ENCODE peak calls at places on chromosomes 7 and 10, in nine cellular contexts. D is Calu3, C is endothelial cell, U is Peyer's patch, J is uterus, V is RWPE1, P is HL-60, I is fibroblast of pulmonary artery, G is prostate gland. Z is an unnamed sample.

GRCh38 chr10:68423522-68423921 is 16.4 kb upstream of the RUFY2 start:
- DNase-seq in D (no peak), C (peak), U (no peak), J (no peak), V (no peak), P (no peak), I (no peak), G (no peak), Z (no peak)

GRCh38 chr10:70162892-70163201 is 7.5 kb downstream of the SAR1A start:
- DNase-seq in D (no peak), C (no peak), U (no peak), J (no peak), V (no peak), P (no peak), I (no peak), G (no peak), Z (no peak)

GRCh38 chr7:96187735-96188622 is 133.9 kb downstream of the SLC25A13 start:
- DNase-seq in D (no peak), C (no peak), U (no peak), J (no peak), V (no peak), P (no peak), I (no peak), G (no peak), Z (no peak)

GRCh38 chr10:119501690-119502089 is 40.8 kb downstream of the RGS10 start:
- DNase-seq in D (no peak), C (no peak), U (no peak), J (no peak), V (no peak), P (no peak), I (no peak), G (no peak), Z (no peak)

GRCh38 chr10:90167174-90168064 is 466.0 kb downstream of the KIF20B start:
- DNase-seq in D (no peak), C (no peak), U (no peak), J (no peak), V (peak), P (peak), I (peak), G (no peak), Z (no peak)

GRCh38 chr10:110864662-110865140 is 7.0 kb upstream of the PDCD4 start:
- DNase-seq in D (no peak), C (no peak), U (peak), J (no peak), V (no peak), P (no peak), I (no peak), G (no peak), Z (peak)

GRCh38 chr10:37474645-37475044 is 349.2 kb downstream of the ANKRD30A start:
- DNase-seq in D (no peak), C (no peak), U (no peak), J (no peak), V (no peak), P (no peak), I (no peak), G (no peak), Z (no peak)

GRCh38 chr7:41205600-41205999 is 497.3 kb downstream of the INHBA start:
- DNase-seq in D (no peak), C (no peak), U (no peak), J (no peak), V (no peak), P (no peak), I (no peak), G (no peak), Z (no peak)

GRCh38 chr7:197413-198335 is 5.3 kb downstream of the FAM20C start:
- DNase-seq in D (no peak), C (no peak), U (no peak), J (no peak), V (no peak), P (no peak), I (no peak), G (no peak), Z (no peak)

GRCh38 chr10:121092341-121093099 is 241.4 kb downstream of the WDR11 start:
- DNase-seq in D (peak), C (no peak), U (no peak), J (no peak), V (peak), P (no peak), I (no peak), G (no peak), Z (no peak)

GRCh38 chr7:538764-539685 is 19.4 kb upstream of the PDGFA start:
- DNase-seq in D (peak), C (no peak), U (no peak), J (no peak), V (peak), P (no peak), I (no peak), G (no peak), Z (no peak)

GRCh38 chr7:127802845-127803244 is 150.9 kb downstream of the SND1 start:
- DNase-seq in D (no peak), C (no peak), U (no peak), J (no peak), V (no peak), P (no peak), I (no peak), G (no peak), Z (no peak)

GRCh38 chr7:149207324-149208035 is 12.1 kb downstream of the ZNF282 start:
- DNase-seq in D (no peak), C (no peak), U (no peak), J (no peak), V (no peak), P (no peak), I (no peak), G (no peak), Z (no peak)

GRCh38 chr7:149214020-149214720 is 18.8 kb downstream of the ZNF282 start:
- DNase-seq in D (no peak), C (no peak), U (no peak), J (no peak), V (no peak), P (no peak), I (no peak), G (no peak), Z (no peak)

GRCh38 chr7:149210551-149210950 is 15.2 kb downstream of the ZNF282 start:
- DNase-seq in D (no peak), C (no peak), U (no peak), J (no peak), V (no peak), P (no peak), I (no peak), G (no peak), Z (no peak)

GRCh38 chr7:149205690-149206381 is 10.5 kb downstream of the ZNF282 start:
- DNase-seq in D (peak), C (no peak), U (no peak), J (no peak), V (no peak), P (no peak), I (no peak), G (peak), Z (no peak)

DNA sequence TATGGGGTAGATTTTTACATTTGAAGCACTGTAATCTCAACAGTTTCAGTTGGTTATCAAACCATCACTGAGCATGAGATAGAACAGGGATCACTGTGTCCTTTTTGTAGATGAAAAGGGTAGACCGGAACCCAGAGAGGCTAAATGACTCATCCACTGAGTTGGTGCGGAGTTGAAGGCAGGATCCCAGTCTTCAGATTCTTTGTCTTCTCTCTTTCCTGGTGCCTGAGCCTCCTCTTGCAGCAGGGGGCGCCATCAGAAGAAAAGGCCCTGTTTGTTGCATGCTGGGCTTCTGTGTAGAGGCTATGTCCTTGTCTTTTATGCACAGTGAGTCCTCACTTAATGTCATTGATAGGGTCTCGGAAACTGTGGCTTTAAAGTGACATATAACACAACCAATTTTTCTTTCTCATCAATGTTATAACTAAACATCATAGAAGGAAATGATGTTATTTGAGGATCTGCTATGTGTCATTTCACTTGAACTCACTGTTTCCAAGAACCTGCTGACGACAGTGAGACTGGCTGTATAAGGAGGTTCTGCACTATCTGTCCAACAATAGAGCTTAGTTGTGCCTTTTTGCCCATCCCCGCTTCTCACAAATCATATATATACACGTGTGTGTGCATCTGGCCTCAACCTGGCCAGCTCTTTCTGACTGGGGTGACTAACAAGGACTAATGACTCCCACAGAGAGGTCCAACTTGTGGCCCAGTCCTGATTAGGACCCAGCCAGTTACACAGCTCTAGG is 14.3 kb downstream of the ZNF282 start:
- DNase-seq in D (peak), C (peak), U (peak), J (no peak), V (peak), P (no peak), I (peak), G (no peak), Z (no peak)
- TF ChIP-seq CTCF in D (peak), C (peak), U (no peak), J (no peak), V (no peak), P (peak), I (peak), G (no peak), Z (peak)

GRCh38 chr10:100356067-100357017 is 9.3 kb downstream of the SCD start:
- DNase-seq in D (no peak), C (no peak), U (no peak), J (no peak), V (no peak), P (no peak), I (no peak), G (no peak), Z (no peak)
- TF ChIP-seq CTCF in D (no peak), C (no peak), U (no peak), J (no peak), V (no peak), P (no peak), I (no peak), G (no peak), Z (no peak)

GRCh38 chr7:34133983-34134782 is 228.8 kb downstream of the BMPER start:
- DNase-seq in D (peak), C (peak), U (peak), J (peak), V (peak), P (peak), I (peak), G (peak), Z (no peak)
- TF ChIP-seq CTCF in D (peak), C (peak), U (no peak), J (peak), V (peak), P (peak), I (peak), G (peak), Z (no peak)

GRCh38 chr10:124632064-124632531 is 112.1 kb downstream of the FAM53B start:
- DNase-seq in D (no peak), C (peak), U (no peak), J (no peak), V (no peak), P (no peak), I (peak), G (peak), Z (no peak)
- TF ChIP-seq CTCF in D (no peak), C (no peak), U (no peak), J (peak), V (peak), P (peak), I (peak), G (peak), Z (peak)